ENCODE peak calls at places on chromosomes 2 and 18, in five cellular contexts. B, J, Q, T and C are unnamed samples.

GRCh38 chr18:41940506-41941215 is 14.4 kb upstream of the PIK3C3 start:
- DNase-seq in B (peak), J (no peak), Q (no peak), T (peak), C (no peak)

GRCh38 chr2:55047677-55048299 is 2.5 kb downstream of the RTN4 start:
- DNase-seq in B (no peak), J (peak), Q (no peak), T (no peak), C (no peak)

GRCh38 chr2:237691908-237692600 is 64.7 kb downstream of the LRRFIP1 start:
- DNase-seq in B (peak), J (peak), Q (peak), T (peak), C (peak)

GRCh38 chr2:5877360-5877759 is 185.2 kb downstream of the SOX11 start:
- DNase-seq in B (no peak), J (no peak), Q (no peak), T (no peak), C (no peak)

GRCh38 chr18:67574749-67575148 is 58.2 kb upstream of the DSEL start:
- DNase-seq in B (no peak), J (no peak), Q (no peak), T (no peak), C (no peak)

GRCh38 chr2:173001664-173002604 is 73.7 kb upstream of the MAP3K20 start:
- DNase-seq in B (no peak), J (no peak), Q (no peak), T (no peak), C (no peak)

GRCh38 chr2:43605079-43605655 is 9.3 kb upstream of the THADA start:
- DNase-seq in B (peak), J (peak), Q (no peak), T (peak), C (no peak)

GRCh38 chr2:200396726-200397348 is 90.3 kb downstream of the SPATS2L start:
- DNase-seq in B (no peak), J (no peak), Q (no peak), T (no peak), C (no peak)

GRCh38 chr2:201378496-201379397 is 21.6 kb upstream of the FLACC1 start:
- DNase-seq in B (no peak), J (no peak), Q (no peak), T (peak), C (no peak)

GRCh38 chr2:143524001-143524608 is 394.9 kb downstream of the ARHGAP15 start:
- DNase-seq in B (no peak), J (no peak), Q (no peak), T (no peak), C (no peak)

GRCh38 chr18:21134895-21135294 is 23.3 kb upstream of the ROCK1 start:
- DNase-seq in B (no peak), J (peak), Q (no peak), T (no peak), C (no peak)

GRCh38 chr2:73907840-73908452 is 15.1 kb downstream of the ACTG2 start:
- DNase-seq in B (peak), J (peak), Q (peak), T (peak), C (peak)

GRCh38 chr18:74892066-74892627 is 294.5 kb downstream of the ZNF407 start:
- DNase-seq in B (no peak), J (no peak), Q (no peak), T (no peak), C (no peak)

GRCh38 chr18:44579028-44579692 is 101.5 kb upstream of the SETBP1 start:
- DNase-seq in B (peak), J (peak), Q (no peak), T (peak), C (no peak)

GRCh38 chr2:145546091-145546490 is 1026.2 kb upstream of the ZEB2 start:
- DNase-seq in B (no peak), J (no peak), Q (no peak), T (no peak), C (no peak)

GRCh38 chr18:35245719-35246317 is 5.0 kb downstream of the ZNF397 start:
- DNase-seq in B (no peak), J (no peak), Q (no peak), T (no peak), C (no peak)

GRCh38 chr2:196247114-196247978 is 76.0 kb upstream of the STK17B start:
- DNase-seq in B (no peak), J (no peak), Q (no peak), T (no peak), C (no peak)

GRCh38 chr2:45690223-45690622 is 38.7 kb downstream of the PRKCE start:
- DNase-seq in B (no peak), J (peak), Q (no peak), T (no peak), C (no peak)

GRCh38 chr2:191276792-191277465 is 31.7 kb downstream of the MYO1B start:
- DNase-seq in B (no peak), J (no peak), Q (no peak), T (no peak), C (no peak)

GRCh38 chr2:223260681-223261080 is 208.7 kb downstream of the KCNE4 start:
- DNase-seq in B (no peak), J (no peak), Q (no peak), T (no peak), C (no peak)

GRCh38 chr18:13222371-13223281 is 4.1 kb downstream of the LDLRAD4 start:
- DNase-seq in B (no peak), J (no peak), Q (no peak), T (no peak), C (no peak)

GRCh38 chr18:64244571-64244970 is 95.7 kb upstream of the LINC00305 start:
- DNase-seq in B (peak), J (no peak), Q (no peak), T (no peak), C (no peak)

GRCh38 chr2:232485757-232486557 is 1.7 kb downstream of the ECEL1 start:
- DNase-seq in B (peak), J (no peak), Q (no peak), T (no peak), C (no peak)

GRCh38 chr2:238256594-238257104 is 16.8 kb upstream of the HES6 start:
- DNase-seq in B (peak), J (peak), Q (peak), T (peak), C (no peak)

GRCh38 chr18:36451454-36452251 is 154.1 kb downstream of the FHOD3 start:
- DNase-seq in B (no peak), J (no peak), Q (no peak), T (no peak), C (no peak)

GRCh38 chr18:44725300-44726096 is 44.8 kb downstream of the SETBP1 start:
- DNase-seq in B (no peak), J (peak), Q (peak), T (no peak), C (no peak)

GRCh38 chr2:95206086-95206485 is 1.2 kb upstream of the ZNF892 start:
- DNase-seq in B (no peak), J (no peak), Q (no peak), T (peak), C (no peak)

GRCh38 chr2:41764919-41765318 is 282.9 kb upstream of the PKDCC start:
- DNase-seq in B (no peak), J (no peak), Q (no peak), T (no peak), C (no peak)

GRCh38 chr2:64591188-64591587 is 62.5 kb downstream of the SERTAD2 start:
- DNase-seq in B (no peak), J (no peak), Q (no peak), T (no peak), C (no peak)

GRCh38 chr18:27685071-27685470 is 491.9 kb downstream of the CDH2 start:
- DNase-seq in B (no peak), J (no peak), Q (no peak), T (peak), C (no peak)

GRCh38 chr18:9053814-9054213 is 48.7 kb upstream of the NDUFV2 start:
- DNase-seq in B (no peak), J (no peak), Q (no peak), T (no peak), C (no peak)

GRCh38 chr18:9055626-9056025 is 46.9 kb upstream of the NDUFV2 start:
- DNase-seq in B (no peak), J (no peak), Q (no peak), T (no peak), C (no peak)

GRCh38 chr18:9058426-9058825 is 44.1 kb upstream of the NDUFV2 start:
- DNase-seq in B (no peak), J (no peak), Q (no peak), T (no peak), C (no peak)

GRCh38 chr18:9057646-9058045 is 44.9 kb upstream of the NDUFV2 start:
- DNase-seq in B (no peak), J (no peak), Q (no peak), T (no peak), C (no peak)

DNA sequence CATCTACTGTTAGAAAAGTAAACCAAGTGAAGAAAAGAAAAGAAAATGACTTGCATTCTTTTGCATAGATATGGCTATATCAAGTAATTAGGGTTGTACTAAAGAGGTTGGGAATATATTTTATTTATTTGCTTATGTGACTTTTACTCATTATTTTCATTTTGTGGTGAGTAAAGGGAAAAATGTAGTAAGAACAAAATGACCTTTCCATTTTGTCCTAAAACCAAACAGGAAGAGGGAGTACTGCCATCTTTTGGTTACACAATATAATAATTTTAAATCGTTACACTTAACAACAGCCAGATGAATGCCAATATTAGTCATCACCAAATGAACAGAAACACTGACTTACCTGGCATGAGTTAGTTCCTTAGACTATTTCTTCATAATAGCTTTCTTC is 47.3 kb upstream of the NDUFV2 start:
- DNase-seq in B (no peak), J (peak), Q (no peak), T (no peak), C (no peak)
- TF ChIP-seq CTCF in B (peak), J (no peak), Q (no peak), T (peak), C (peak)

DNA sequence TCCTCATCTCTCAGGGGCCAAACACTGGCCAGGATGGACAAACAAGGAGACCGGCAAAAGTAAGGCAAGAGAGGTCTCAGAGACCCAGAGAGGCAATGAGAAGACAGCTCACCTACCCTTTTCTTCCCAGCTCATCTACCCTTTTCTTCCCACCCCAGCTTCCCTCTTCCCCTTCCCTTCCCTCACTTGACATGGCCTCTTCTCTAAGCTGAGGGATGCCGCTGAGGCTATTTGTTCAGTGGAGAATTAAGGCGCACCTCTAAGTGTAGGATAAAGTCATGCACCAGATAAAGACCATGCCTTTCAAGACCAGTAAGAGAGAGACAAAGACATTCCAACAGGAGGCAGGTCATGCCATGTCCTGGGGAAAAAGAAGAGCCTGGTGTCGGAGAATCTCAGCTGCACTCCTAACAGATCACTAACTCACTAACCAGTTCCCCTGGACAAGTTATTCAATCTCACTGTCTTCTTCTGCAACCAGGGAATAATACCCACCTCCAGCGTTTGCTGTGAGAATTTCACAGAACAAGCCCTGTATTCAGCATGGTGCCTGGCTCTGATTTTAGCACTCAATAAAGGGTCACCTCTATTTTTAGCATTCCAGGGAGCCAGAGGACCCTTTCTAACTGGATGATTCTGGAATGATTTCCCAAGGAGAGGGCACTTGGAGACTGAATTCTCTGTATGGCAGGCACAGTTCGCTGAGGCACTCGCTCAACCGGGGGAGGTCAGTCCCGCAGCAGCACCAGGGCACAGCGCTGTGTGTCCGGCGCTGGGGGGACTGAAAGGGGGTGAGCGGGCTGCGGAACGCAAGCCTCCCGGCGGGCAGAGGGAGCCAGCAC is 3.0 kb upstream of the FOSL2 start:
- DNase-seq in B (no peak), J (no peak), Q (no peak), T (peak), C (no peak)
- TF ChIP-seq CTCF in B (no peak), J (no peak), Q (no peak), T (peak), C (no peak)

GRCh38 chr2:33267745-33268144 is 208.7 kb upstream of the RASGRP3 start:
- DNase-seq in B (no peak), J (no peak), Q (no peak), T (no peak), C (no peak)
- TF ChIP-seq CTCF in B (no peak), J (no peak), Q (no peak), T (no peak), C (peak)

GRCh38 chr2:83253848-83254247 is 1205.2 kb downstream of the SUCLG1 start:
- DNase-seq in B (no peak), J (no peak), Q (no peak), T (no peak), C (no peak)

DNA sequence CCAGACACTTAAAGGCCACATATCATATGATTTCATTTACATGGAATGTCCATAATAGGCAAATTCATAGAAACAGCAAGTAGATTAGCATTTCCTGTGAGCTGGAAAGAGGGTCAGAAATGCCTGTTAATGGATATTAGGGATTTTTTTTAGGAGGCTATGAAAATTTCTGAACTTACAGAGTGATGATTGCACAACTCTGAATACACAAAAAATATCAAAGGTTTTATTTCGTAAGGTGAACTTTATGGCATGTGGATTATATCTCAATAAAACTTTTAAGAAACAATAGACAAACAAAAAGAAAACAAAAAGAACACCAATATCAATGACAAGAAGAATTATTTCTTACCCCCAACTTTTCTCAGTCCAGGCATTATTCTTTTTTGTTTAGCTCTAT is 1207.6 kb downstream of the SUCLG1 start:
- DNase-seq in B (no peak), J (no peak), Q (no peak), T (no peak), C (no peak)
- TF ChIP-seq CTCF in B (no peak), J (no peak), Q (no peak), T (no peak), C (no peak)

GRCh38 chr2:76625101-76625500 is 897.1 kb downstream of the LRRTM4 start:
- DNase-seq in B (no peak), J (no peak), Q (no peak), T (no peak), C (no peak)
- TF ChIP-seq CTCF in B (no peak), J (no peak), Q (no peak), T (no peak), C (no peak)